ENCODE peak calls at places on chromosomes 3 and 15, in eight cellular contexts. One of them, this sample, is unnamed.

GRCh38 chr3:126672741-126673140 is 17.8 kb upstream of the TXNRD3 start:
- DNase-seq in T-helper 9 cell: no peak
- DNase-seq in NCI-H1105 treated with DMSO at 0.1 percent for 48 hours: peak; percentile 50
- DNase-seq in natural killer cell treated with Interleukin-12 subunit alpha and Interleukin-12 subunit beta and Interleukin-15 and Interleukin-18, amount 100 ng/mL, for 72 hours: no peak
- DNase-seq in neural crest cell: no peak
- DNase-seq in ELR: no peak
- DNase-seq in stimulated activated CD4-positive, alpha-beta T cell treated with anti-CD3 and anti-CD28 coated beads, Interleukin-2, amount 100 ng/mL, for 48 hours: no peak
- DNase-seq in central memory CD4-positive, alpha-beta T cell: no peak
- DNase-seq in this sample: no peak

GRCh38 chr3:192514081-192514753 is 213.1 kb downstream of the FGF12 start:
- DNase-seq in T-helper 9 cell: no peak
- DNase-seq in NCI-H1105 treated with DMSO at 0.1 percent for 48 hours: peak; percentile 80
- DNase-seq in natural killer cell treated with Interleukin-12 subunit alpha and Interleukin-12 subunit beta and Interleukin-15 and Interleukin-18, amount 100 ng/mL, for 72 hours: no peak
- DNase-seq in neural crest cell: peak; percentile 46
- DNase-seq in ELR: peak; percentile 8
- DNase-seq in stimulated activated CD4-positive, alpha-beta T cell treated with anti-CD3 and anti-CD28 coated beads, Interleukin-2, amount 100 ng/mL, for 48 hours: no peak
- DNase-seq in central memory CD4-positive, alpha-beta T cell: no peak
- DNase-seq in this sample: no peak

GRCh38 chr15:77508541-77509505 is 88.1 kb downstream of the HMG20A start:
- DNase-seq in T-helper 9 cell: no peak
- DNase-seq in NCI-H1105 treated with DMSO at 0.1 percent for 48 hours: no peak
- DNase-seq in natural killer cell treated with Interleukin-12 subunit alpha and Interleukin-12 subunit beta and Interleukin-15 and Interleukin-18, amount 100 ng/mL, for 72 hours: no peak
- DNase-seq in neural crest cell: no peak
- DNase-seq in ELR: peak; percentile 11
- DNase-seq in stimulated activated CD4-positive, alpha-beta T cell treated with anti-CD3 and anti-CD28 coated beads, Interleukin-2, amount 100 ng/mL, for 48 hours: no peak
- DNase-seq in central memory CD4-positive, alpha-beta T cell: no peak
- DNase-seq in this sample: no peak

GRCh38 chr3:60708191-60708975 is 542.9 kb downstream of the FHIT start:
- DNase-seq in T-helper 9 cell: no peak
- DNase-seq in NCI-H1105 treated with DMSO at 0.1 percent for 48 hours: peak; percentile 76
- DNase-seq in natural killer cell treated with Interleukin-12 subunit alpha and Interleukin-12 subunit beta and Interleukin-15 and Interleukin-18, amount 100 ng/mL, for 72 hours: no peak
- DNase-seq in neural crest cell: no peak
- DNase-seq in ELR: no peak
- DNase-seq in stimulated activated CD4-positive, alpha-beta T cell treated with anti-CD3 and anti-CD28 coated beads, Interleukin-2, amount 100 ng/mL, for 48 hours: no peak
- DNase-seq in central memory CD4-positive, alpha-beta T cell: no peak
- DNase-seq in this sample: no peak

GRCh38 chr3:147412917-147413711 is 3.9 kb downstream of the ZIC1 start:
- DNase-seq in T-helper 9 cell: no peak
- DNase-seq in NCI-H1105 treated with DMSO at 0.1 percent for 48 hours: no peak
- DNase-seq in natural killer cell treated with Interleukin-12 subunit alpha and Interleukin-12 subunit beta and Interleukin-15 and Interleukin-18, amount 100 ng/mL, for 72 hours: no peak
- DNase-seq in neural crest cell: no peak
- DNase-seq in ELR: no peak
- DNase-seq in stimulated activated CD4-positive, alpha-beta T cell treated with anti-CD3 and anti-CD28 coated beads, Interleukin-2, amount 100 ng/mL, for 48 hours: no peak
- DNase-seq in central memory CD4-positive, alpha-beta T cell: no peak
- DNase-seq in this sample: no peak

GRCh38 chr3:10006762-10007090 is 19.5 kb upstream of the FANCD2 start:
- DNase-seq in T-helper 9 cell: no peak
- DNase-seq in NCI-H1105 treated with DMSO at 0.1 percent for 48 hours: no peak
- DNase-seq in natural killer cell treated with Interleukin-12 subunit alpha and Interleukin-12 subunit beta and Interleukin-15 and Interleukin-18, amount 100 ng/mL, for 72 hours: no peak
- DNase-seq in neural crest cell: no peak
- DNase-seq in ELR: no peak
- DNase-seq in stimulated activated CD4-positive, alpha-beta T cell treated with anti-CD3 and anti-CD28 coated beads, Interleukin-2, amount 100 ng/mL, for 48 hours: no peak
- DNase-seq in central memory CD4-positive, alpha-beta T cell: no peak
- DNase-seq in this sample: no peak

GRCh38 chr3:122835590-122835989 is 40.7 kb downstream of the SLC49A4 start:
- DNase-seq in T-helper 9 cell: no peak
- DNase-seq in NCI-H1105 treated with DMSO at 0.1 percent for 48 hours: no peak
- DNase-seq in natural killer cell treated with Interleukin-12 subunit alpha and Interleukin-12 subunit beta and Interleukin-15 and Interleukin-18, amount 100 ng/mL, for 72 hours: no peak
- DNase-seq in neural crest cell: no peak
- DNase-seq in ELR: no peak
- DNase-seq in stimulated activated CD4-positive, alpha-beta T cell treated with anti-CD3 and anti-CD28 coated beads, Interleukin-2, amount 100 ng/mL, for 48 hours: no peak
- DNase-seq in central memory CD4-positive, alpha-beta T cell: no peak
- DNase-seq in this sample: no peak

GRCh38 chr3:13198480-13198879 is 125.3 kb upstream of the IQSEC1 start:
- DNase-seq in T-helper 9 cell: no peak
- DNase-seq in NCI-H1105 treated with DMSO at 0.1 percent for 48 hours: no peak
- DNase-seq in natural killer cell treated with Interleukin-12 subunit alpha and Interleukin-12 subunit beta and Interleukin-15 and Interleukin-18, amount 100 ng/mL, for 72 hours: no peak
- DNase-seq in neural crest cell: no peak
- DNase-seq in ELR: no peak
- DNase-seq in stimulated activated CD4-positive, alpha-beta T cell treated with anti-CD3 and anti-CD28 coated beads, Interleukin-2, amount 100 ng/mL, for 48 hours: no peak
- DNase-seq in central memory CD4-positive, alpha-beta T cell: no peak
- DNase-seq in this sample: no peak

GRCh38 chr3:191070201-191070600 is 128.8 kb upstream of the OSTN start:
- DNase-seq in T-helper 9 cell: no peak
- DNase-seq in NCI-H1105 treated with DMSO at 0.1 percent for 48 hours: no peak
- DNase-seq in natural killer cell treated with Interleukin-12 subunit alpha and Interleukin-12 subunit beta and Interleukin-15 and Interleukin-18, amount 100 ng/mL, for 72 hours: no peak
- DNase-seq in neural crest cell: no peak
- DNase-seq in ELR: peak; percentile 98
- DNase-seq in stimulated activated CD4-positive, alpha-beta T cell treated with anti-CD3 and anti-CD28 coated beads, Interleukin-2, amount 100 ng/mL, for 48 hours: no peak
- DNase-seq in central memory CD4-positive, alpha-beta T cell: no peak
- DNase-seq in this sample: no peak

GRCh38 chr15:63244976-63245645 is 32.3 kb upstream of the APH1B start:
- DNase-seq in T-helper 9 cell: no peak
- DNase-seq in NCI-H1105 treated with DMSO at 0.1 percent for 48 hours: no peak
- DNase-seq in natural killer cell treated with Interleukin-12 subunit alpha and Interleukin-12 subunit beta and Interleukin-15 and Interleukin-18, amount 100 ng/mL, for 72 hours: no peak
- DNase-seq in neural crest cell: no peak
- DNase-seq in ELR: no peak
- DNase-seq in stimulated activated CD4-positive, alpha-beta T cell treated with anti-CD3 and anti-CD28 coated beads, Interleukin-2, amount 100 ng/mL, for 48 hours: no peak
- DNase-seq in central memory CD4-positive, alpha-beta T cell: peak; percentile 40
- DNase-seq in this sample: no peak

GRCh38 chr3:183449391-183449790 is 21.0 kb upstream of the MCF2L2 start:
- DNase-seq in T-helper 9 cell: no peak
- DNase-seq in NCI-H1105 treated with DMSO at 0.1 percent for 48 hours: no peak
- DNase-seq in natural killer cell treated with Interleukin-12 subunit alpha and Interleukin-12 subunit beta and Interleukin-15 and Interleukin-18, amount 100 ng/mL, for 72 hours: no peak
- DNase-seq in neural crest cell: no peak
- DNase-seq in ELR: peak; percentile 65
- DNase-seq in stimulated activated CD4-positive, alpha-beta T cell treated with anti-CD3 and anti-CD28 coated beads, Interleukin-2, amount 100 ng/mL, for 48 hours: no peak
- DNase-seq in central memory CD4-positive, alpha-beta T cell: no peak
- DNase-seq in this sample: no peak

GRCh38 chr3:46477145-46477544 is 12.4 kb upstream of the LTF start:
- DNase-seq in T-helper 9 cell: no peak
- DNase-seq in NCI-H1105 treated with DMSO at 0.1 percent for 48 hours: no peak
- DNase-seq in natural killer cell treated with Interleukin-12 subunit alpha and Interleukin-12 subunit beta and Interleukin-15 and Interleukin-18, amount 100 ng/mL, for 72 hours: no peak
- DNase-seq in neural crest cell: no peak
- DNase-seq in ELR: no peak
- DNase-seq in stimulated activated CD4-positive, alpha-beta T cell treated with anti-CD3 and anti-CD28 coated beads, Interleukin-2, amount 100 ng/mL, for 48 hours: no peak
- DNase-seq in central memory CD4-positive, alpha-beta T cell: no peak
- DNase-seq in this sample: no peak

GRCh38 chr3:38598791-38599190 is 50.7 kb downstream of the SCN5A start:
- DNase-seq in T-helper 9 cell: no peak
- DNase-seq in NCI-H1105 treated with DMSO at 0.1 percent for 48 hours: no peak
- DNase-seq in natural killer cell treated with Interleukin-12 subunit alpha and Interleukin-12 subunit beta and Interleukin-15 and Interleukin-18, amount 100 ng/mL, for 72 hours: peak; percentile 23
- DNase-seq in neural crest cell: no peak
- DNase-seq in ELR: no peak
- DNase-seq in stimulated activated CD4-positive, alpha-beta T cell treated with anti-CD3 and anti-CD28 coated beads, Interleukin-2, amount 100 ng/mL, for 48 hours: no peak
- DNase-seq in central memory CD4-positive, alpha-beta T cell: no peak
- DNase-seq in this sample: no peak

GRCh38 chr3:45807645-45808540 is 11.6 kb upstream of the SLC6A20 start:
- DNase-seq in T-helper 9 cell: no peak
- DNase-seq in NCI-H1105 treated with DMSO at 0.1 percent for 48 hours: peak; percentile 32
- DNase-seq in natural killer cell treated with Interleukin-12 subunit alpha and Interleukin-12 subunit beta and Interleukin-15 and Interleukin-18, amount 100 ng/mL, for 72 hours: no peak
- DNase-seq in neural crest cell: no peak
- DNase-seq in ELR: no peak
- DNase-seq in stimulated activated CD4-positive, alpha-beta T cell treated with anti-CD3 and anti-CD28 coated beads, Interleukin-2, amount 100 ng/mL, for 48 hours: no peak
- DNase-seq in central memory CD4-positive, alpha-beta T cell: no peak
- DNase-seq in this sample: no peak

GRCh38 chr3:141091416-141091815 is 40.3 kb downstream of the SPSB4 start:
- DNase-seq in T-helper 9 cell: no peak
- DNase-seq in NCI-H1105 treated with DMSO at 0.1 percent for 48 hours: peak; percentile 51
- DNase-seq in natural killer cell treated with Interleukin-12 subunit alpha and Interleukin-12 subunit beta and Interleukin-15 and Interleukin-18, amount 100 ng/mL, for 72 hours: no peak
- DNase-seq in neural crest cell: no peak
- DNase-seq in ELR: no peak
- DNase-seq in stimulated activated CD4-positive, alpha-beta T cell treated with anti-CD3 and anti-CD28 coated beads, Interleukin-2, amount 100 ng/mL, for 48 hours: no peak
- DNase-seq in central memory CD4-positive, alpha-beta T cell: no peak
- DNase-seq in this sample: no peak

GRCh38 chr3:79664444-79664843 is 103.4 kb downstream of the ROBO1 start:
- DNase-seq in T-helper 9 cell: no peak
- DNase-seq in NCI-H1105 treated with DMSO at 0.1 percent for 48 hours: no peak
- DNase-seq in natural killer cell treated with Interleukin-12 subunit alpha and Interleukin-12 subunit beta and Interleukin-15 and Interleukin-18, amount 100 ng/mL, for 72 hours: no peak
- DNase-seq in neural crest cell: no peak
- DNase-seq in ELR: no peak
- DNase-seq in stimulated activated CD4-positive, alpha-beta T cell treated with anti-CD3 and anti-CD28 coated beads, Interleukin-2, amount 100 ng/mL, for 48 hours: no peak
- DNase-seq in central memory CD4-positive, alpha-beta T cell: no peak
- DNase-seq in this sample: no peak

GRCh38 chr3:160806094-160806493 is 50.1 kb downstream of the PPM1L start:
- DNase-seq in T-helper 9 cell: no peak
- DNase-seq in NCI-H1105 treated with DMSO at 0.1 percent for 48 hours: no peak
- DNase-seq in natural killer cell treated with Interleukin-12 subunit alpha and Interleukin-12 subunit beta and Interleukin-15 and Interleukin-18, amount 100 ng/mL, for 72 hours: no peak
- DNase-seq in neural crest cell: no peak
- DNase-seq in ELR: no peak
- DNase-seq in stimulated activated CD4-positive, alpha-beta T cell treated with anti-CD3 and anti-CD28 coated beads, Interleukin-2, amount 100 ng/mL, for 48 hours: no peak
- DNase-seq in central memory CD4-positive, alpha-beta T cell: no peak
- DNase-seq in this sample: no peak

GRCh38 chr3:46193436-46193835 is 14.7 kb downstream of the CCR1 start:
- DNase-seq in T-helper 9 cell: no peak
- DNase-seq in NCI-H1105 treated with DMSO at 0.1 percent for 48 hours: no peak
- DNase-seq in natural killer cell treated with Interleukin-12 subunit alpha and Interleukin-12 subunit beta and Interleukin-15 and Interleukin-18, amount 100 ng/mL, for 72 hours: no peak
- DNase-seq in neural crest cell: no peak
- DNase-seq in ELR: peak; percentile 32
- DNase-seq in stimulated activated CD4-positive, alpha-beta T cell treated with anti-CD3 and anti-CD28 coated beads, Interleukin-2, amount 100 ng/mL, for 48 hours: no peak
- DNase-seq in central memory CD4-positive, alpha-beta T cell: no peak
- DNase-seq in this sample: no peak